ENCODE peak calls at places on chromosome 3, in ten cellular contexts. H is GM06990, B is PC-9, W is left lung, I is AG10803, K is pancreas, T is cardiac muscle cell, N is hepatocyte, S is astrocyte, V is ascending aorta. A is an unnamed sample.

GRCh38 chr3:63523100-63523499 is 129.4 kb upstream of the SNTN start:
- DNase-seq in H (no peak), B (no peak), W (no peak), I (no peak), K (no peak), T (peak), N (no peak), S (peak), V (no peak), A (no peak)

GRCh38 chr3:107045791-107046190 is 331.4 kb upstream of the CCDC54 start:
- DNase-seq in H (no peak), B (no peak), W (no peak), I (no peak), K (no peak), T (no peak), N (no peak), S (no peak), V (no peak), A (no peak)

GRCh38 chr3:129893616-129894070 is at the start of gene TMCC1:
- DNase-seq in H (peak), B (peak), W (peak), I (peak), K (peak), T (peak), N (peak), S (peak), V (peak), A (peak)

GRCh38 chr3:21049368-21050062 is 701.5 kb downstream of the ZNF385D start:
- DNase-seq in H (no peak), B (no peak), W (no peak), I (no peak), K (no peak), T (no peak), N (no peak), S (no peak), V (no peak), A (no peak)

GRCh38 chr3:43872901-43873300 is 182.2 kb downstream of the ABHD5 start:
- DNase-seq in H (no peak), B (peak), W (no peak), I (peak), K (no peak), T (peak), N (no peak), S (peak), V (peak), A (no peak)

GRCh38 chr3:71652786-71653419 is 69.4 kb upstream of the FOXP1 start:
- DNase-seq in H (no peak), B (no peak), W (no peak), I (peak), K (peak), T (peak), N (peak), S (peak), V (peak), A (peak)

GRCh38 chr3:28301607-28302158 is 46.8 kb upstream of the ZCWPW2 start:
- DNase-seq in H (no peak), B (no peak), W (no peak), I (no peak), K (no peak), T (no peak), N (peak), S (no peak), V (no peak), A (no peak)

GRCh38 chr3:186515115-186515514 is 29.1 kb downstream of the CRYGS start:
- DNase-seq in H (no peak), B (no peak), W (no peak), I (no peak), K (no peak), T (no peak), N (no peak), S (no peak), V (no peak), A (peak)

GRCh38 chr3:35718921-35719320 is 79.6 kb downstream of the ARPP21 start:
- DNase-seq in H (no peak), B (no peak), W (no peak), I (no peak), K (no peak), T (no peak), N (no peak), S (no peak), V (no peak), A (no peak)

GRCh38 chr3:112056451-112056929 is 22.0 kb downstream of the TMPRSS7 start:
- DNase-seq in H (no peak), B (no peak), W (no peak), I (peak), K (no peak), T (peak), N (no peak), S (peak), V (no peak), A (no peak)

GRCh38 chr3:73512095-73512494 is 112.6 kb downstream of the PDZRN3 start:
- DNase-seq in H (no peak), B (no peak), W (no peak), I (no peak), K (no peak), T (peak), N (no peak), S (no peak), V (no peak), A (no peak)

GRCh38 chr3:53842436-53843194 is 3.6 kb downstream of the CHDH start:
- DNase-seq in H (peak), B (no peak), W (no peak), I (peak), K (peak), T (peak), N (peak), S (peak), V (peak), A (peak)

GRCh38 chr3:155286745-155287144 is 6.7 kb downstream of the STRIT1 start:
- DNase-seq in H (no peak), B (no peak), W (no peak), I (peak), K (no peak), T (no peak), N (no peak), S (no peak), V (no peak), A (no peak)

GRCh38 chr3:54056521-54056920 is 65.8 kb upstream of the CACNA2D3 start:
- DNase-seq in H (no peak), B (no peak), W (no peak), I (no peak), K (no peak), T (no peak), N (no peak), S (peak), V (no peak), A (no peak)

GRCh38 chr3:12237912-12238650 is 50.8 kb upstream of the PPARG start:
- DNase-seq in H (no peak), B (no peak), W (no peak), I (no peak), K (no peak), T (peak), N (no peak), S (peak), V (no peak), A (no peak)

GRCh38 chr3:49723301-49723630 is 485 bp downstream of the GMPPB start:
- DNase-seq in H (no peak), B (peak), W (peak), I (peak), K (peak), T (peak), N (peak), S (peak), V (peak), A (peak)

GRCh38 chr3:73808862-73809509 is 184.2 kb upstream of the PDZRN3 start:
- DNase-seq in H (no peak), B (no peak), W (no peak), I (no peak), K (no peak), T (peak), N (no peak), S (peak), V (no peak), A (no peak)

GRCh38 chr3:61573441-61573840 is 12.1 kb downstream of the PTPRG start:
- DNase-seq in H (no peak), B (no peak), W (no peak), I (peak), K (no peak), T (no peak), N (no peak), S (no peak), V (no peak), A (no peak)

GRCh38 chr3:64222501-64222900 is 2.8 kb downstream of the PRICKLE2 start:
- DNase-seq in H (no peak), B (no peak), W (no peak), I (no peak), K (no peak), T (no peak), N (no peak), S (no peak), V (no peak), A (no peak)

GRCh38 chr3:131172502-131172901 is 145.8 kb downstream of the NEK11 start:
- DNase-seq in H (no peak), B (no peak), W (no peak), I (no peak), K (no peak), T (no peak), N (no peak), S (no peak), V (no peak), A (no peak)

GRCh38 chr3:60992395-60992794 is 258.9 kb downstream of the FHIT start:
- DNase-seq in H (no peak), B (no peak), W (no peak), I (no peak), K (peak), T (no peak), N (no peak), S (no peak), V (no peak), A (no peak)

GRCh38 chr3:134795776-134796312 is 784 bp downstream of the EPHB1 start:
- DNase-seq in H (no peak), B (no peak), W (no peak), I (peak), K (no peak), T (peak), N (peak), S (peak), V (no peak), A (no peak)

GRCh38 chr3:4515896-4516295 is 22.7 kb downstream of the ITPR1 start:
- DNase-seq in H (no peak), B (no peak), W (no peak), I (no peak), K (no peak), T (no peak), N (no peak), S (no peak), V (no peak), A (no peak)

GRCh38 chr3:116873142-116873541 is 163.6 kb downstream of the TUSC7 start:
- DNase-seq in H (no peak), B (no peak), W (no peak), I (no peak), K (no peak), T (no peak), N (no peak), S (no peak), V (no peak), A (no peak)
- H3K4me3 ChIP-seq in H (no peak), B (no peak), W (no peak), I (no peak), K (no peak), T (no peak), N (no peak), S (no peak), V (no peak), A (no peak)

GRCh38 chr3:15523660-15524417 is 2.3 kb upstream of the COLQ start:
- DNase-seq in H (no peak), B (no peak), W (no peak), I (no peak), K (no peak), T (no peak), N (no peak), S (no peak), V (no peak), A (no peak)

GRCh38 chr3:15531346-15531745 is 9.8 kb upstream of the COLQ start:
- DNase-seq in H (no peak), B (no peak), W (no peak), I (no peak), K (no peak), T (no peak), N (no peak), S (no peak), V (no peak), A (no peak)

GRCh38 chr3:15528881-15529537 is 7.5 kb upstream of the COLQ start:
- DNase-seq in H (no peak), B (peak), W (no peak), I (no peak), K (no peak), T (no peak), N (no peak), S (no peak), V (no peak), A (no peak)

GRCh38 chr3:15525790-15526189 is 4.3 kb upstream of the COLQ start:
- DNase-seq in H (no peak), B (no peak), W (no peak), I (no peak), K (no peak), T (no peak), N (no peak), S (no peak), V (no peak), A (no peak)

DNA sequence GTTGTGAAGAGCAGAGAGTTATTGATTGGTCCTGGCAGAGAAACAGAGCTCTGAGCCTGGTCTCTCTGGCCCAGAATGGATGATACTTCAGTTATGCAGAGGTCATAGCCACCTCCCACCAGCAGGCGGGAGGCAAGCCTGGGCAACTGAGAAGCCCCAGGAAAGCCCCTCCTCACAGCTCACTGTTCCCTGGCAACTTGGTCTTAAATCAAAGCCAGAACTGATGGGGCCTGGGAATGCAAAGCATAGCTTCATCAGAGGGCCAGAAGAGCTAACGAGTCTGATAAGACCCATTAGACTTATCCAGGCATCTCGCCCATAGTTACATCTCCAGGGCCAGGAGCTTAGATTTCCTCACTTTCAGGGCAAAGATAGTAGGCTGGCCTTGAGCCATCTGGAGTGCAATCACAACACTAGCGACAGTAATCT is 5.5 kb upstream of the COLQ start:
- DNase-seq in H (no peak), B (no peak), W (no peak), I (no peak), K (no peak), T (peak), N (peak), S (no peak), V (no peak), A (peak)
- TF ChIP-seq CTCF in H (peak), B (no peak), W (peak), I (no peak), K (no peak), T (peak), N (peak), S (no peak), V (peak), A (peak)

DNA sequence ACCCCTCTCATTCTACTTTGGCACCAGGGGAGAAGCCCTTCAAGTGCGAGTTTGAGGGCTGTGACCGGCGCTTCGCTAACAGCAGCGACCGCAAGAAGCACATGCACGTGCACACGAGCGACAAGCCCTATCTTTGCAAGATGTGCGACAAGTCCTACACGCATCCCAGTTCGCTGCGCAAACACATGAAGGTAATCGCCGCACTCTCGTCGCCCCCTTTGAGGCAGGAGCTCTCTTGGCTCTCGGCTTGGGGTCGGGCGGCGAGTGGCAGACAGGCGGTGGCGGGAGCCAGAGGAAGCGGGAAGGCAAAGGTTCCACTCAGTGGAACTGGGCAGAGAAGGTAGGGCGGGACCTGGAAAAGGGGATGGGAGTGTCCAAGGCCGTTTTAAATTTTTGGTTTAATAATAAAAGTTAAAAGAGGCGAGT is 3.3 kb downstream of the ZIC1 start:
- DNase-seq in H (no peak), B (no peak), W (no peak), I (no peak), K (no peak), T (no peak), N (no peak), S (no peak), V (no peak), A (no peak)
- H3K4me3 ChIP-seq in H (no peak), B (no peak), W (no peak), I (no peak), K (no peak), T (no peak), N (no peak), S (peak), V (no peak), A (no peak)

GRCh38 chr3:194985031-194985578 is 285.9 kb downstream of the XXYLT1 start:
- DNase-seq in H (no peak), B (no peak), W (peak), I (peak), K (peak), T (peak), N (peak), S (peak), V (peak), A (no peak)
- TF ChIP-seq CTCF in H (no peak), B (no peak), W (no peak), I (peak), K (no peak), T (peak), N (peak), S (peak), V (peak), A (no peak)

A was measured in GM12865.